ENCODE peak calls at places on chromosomes 4 and X, in six cellular contexts. E is spleen; D is K562; J is heart left ventricle; F is stomach; C is CD4-positive, CD25-positive, alpha-beta regulatory T cell. M is an unnamed sample.

GRCh38 chr4:31461425-31461824 is 741.3 kb downstream of the PCDH7 start:
- DNase-seq in F (no peak), D (no peak), E (no peak), C (no peak), J (no peak), M (no peak)

GRCh38 chrX:153970398-153971123 is 1.1 kb downstream of the HCFC1 start:
- DNase-seq in C (peak; percentile 51), D (peak; percentile 50), E (peak; percentile 90), J (peak; percentile 52), F (no peak), M (no peak)

GRCh38 chr4:30413915-30414314 is 306.3 kb upstream of the PCDH7 start:
- DNase-seq in J (no peak), C (no peak), F (no peak), E (no peak), D (no peak), M (no peak)

GRCh38 chrX:37302569-37302968 is 46.6 kb upstream of the PRRG1 start:
- DNase-seq in E (no peak), J (no peak), C (no peak), D (no peak), F (no peak), M (peak; percentile 12)

GRCh38 chrX:140141444-140142029 is 176.2 kb upstream of the CXorf66 start:
- DNase-seq in D (peak; percentile 49), E (no peak), J (no peak), F (peak; percentile 31), C (peak; percentile 37), M (no peak)

GRCh38 chrX:137313627-137314026 is 252.3 kb upstream of the ZIC3 start:
- DNase-seq in J (no peak), E (no peak), F (no peak), C (peak; percentile 8), D (no peak), M (no peak)

GRCh38 chrX:140439455-140439854 is 65.4 kb downstream of the SOX3 start:
- DNase-seq in J (peak; percentile 34), C (no peak), D (no peak), E (peak; percentile 74), F (peak; percentile 48), M (no peak)

GRCh38 chr4:16227462-16227868 is 1.2 kb upstream of the TAPT1 start:
- DNase-seq in E (peak; percentile 82), F (peak; percentile 40), J (peak; percentile 63), D (no peak), C (no peak), M (peak; percentile 47)

GRCh38 chr4:158823461-158823873 is 54.6 kb downstream of the FNIP2 start:
- DNase-seq in C (no peak), E (no peak), D (no peak), J (peak; percentile 65), F (no peak), M (no peak)

GRCh38 chrX:13432776-13433605 is 113.1 kb upstream of the ATXN3L start:
- DNase-seq in F (no peak), D (no peak), J (no peak), C (no peak), E (no peak), M (no peak)

GRCh38 chr4:100042711-100043110 is 92.6 kb upstream of the H2AZ1 start:
- DNase-seq in F (no peak), D (no peak), E (no peak), C (no peak), J (no peak), M (no peak)

GRCh38 chrX:63503541-63503940 is 152.4 kb upstream of the SPIN4 start:
- DNase-seq in E (no peak), D (no peak), C (no peak), F (no peak), J (no peak), M (no peak)

GRCh38 chr4:73653695-73654106 is 33.5 kb upstream of the RASSF6 start:
- DNase-seq in C (peak; percentile 64), F (peak; percentile 81), J (no peak), D (peak; percentile 71), E (no peak), M (no peak)

GRCh38 chrX:112368371-112368770 is 285.8 kb upstream of the TRPC5 start:
- DNase-seq in C (no peak), F (no peak), E (no peak), D (no peak), J (no peak), M (no peak)

GRCh38 chrX:7987160-7987992 is 60.2 kb upstream of the PNPLA4 start:
- DNase-seq in C (no peak), E (no peak), D (no peak), J (no peak), F (no peak), M (no peak)

GRCh38 chrX:10922841-10923240 is 188.3 kb upstream of the HCCS start:
- DNase-seq in C (no peak), E (no peak), F (no peak), D (no peak), J (no peak), M (no peak)

GRCh38 chr4:37990731-37991130 is 30.5 kb downstream of the PTTG2 start:
- DNase-seq in E (no peak), F (no peak), J (no peak), C (no peak), D (no peak), M (no peak)
- H3K27ac ChIP-seq in E (peak overlapping the region; percentile 78), F (peak overlapping the region; percentile 72), J (peak overlapping the region; percentile 84), C (no peak overlapping the region), D (no peak overlapping the region), M (peak overlapping the region; percentile 80)

DNA sequence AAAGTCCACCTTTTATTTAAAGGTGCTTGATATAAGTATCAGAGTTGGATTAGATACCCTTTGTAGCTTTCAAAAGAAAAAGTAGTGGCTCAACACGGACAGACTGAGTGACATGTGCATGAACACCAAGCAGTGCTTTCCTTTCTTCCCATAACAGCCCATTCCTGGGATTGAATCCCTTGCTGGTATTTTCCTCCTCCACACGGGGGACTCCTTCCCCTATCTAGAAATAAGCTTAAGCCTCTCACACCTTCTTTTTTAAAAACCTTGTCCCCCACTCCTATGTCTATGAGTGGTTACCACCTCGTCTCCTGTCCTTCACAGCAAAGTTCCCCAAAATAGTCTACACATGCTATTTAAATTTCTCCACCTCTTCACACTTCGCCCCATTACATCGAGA is 5.1 kb downstream of the AP1S2 start:
- DNase-seq in C (no peak), F (no peak), J (no peak), E (no peak), D (peak; percentile 9), M (no peak)
- H3K36me3 ChIP-seq in C (peaks cover 15% of the 10 kb centered on the region), F (no peaks in the 10 kb centered on the region), J (no peaks in the 10 kb centered on the region), E (no peaks in the 10 kb centered on the region), D (peaks cover 45% of the 10 kb centered on the region), M (peaks cover 6% of the 10 kb centered on the region)

GRCh38 chr4:1045193-1045594 is 33.8 kb downstream of the FGFRL1 start:
- DNase-seq in J (peak; percentile 19), D (no peak), C (peak; percentile 16), F (no peak), E (peak; percentile 47), M (peak; percentile 7)

GRCh38 chr4:1043162-1043561 is 31.7 kb downstream of the FGFRL1 start:
- DNase-seq in J (no peak), C (no peak), E (no peak), D (no peak), F (no peak), M (no peak)

GRCh38 chr4:1042352-1043025 is 31.1 kb downstream of the FGFRL1 start:
- DNase-seq in F (no peak), E (no peak), D (no peak), C (no peak), J (peak; percentile 17), M (no peak)

GRCh38 chr4:1044469-1045192 is 33.2 kb downstream of the FGFRL1 start:
- DNase-seq in D (no peak), J (peak; percentile 29), E (peak; percentile 57), F (no peak), C (no peak), M (no peak)

GRCh38 chr4:1043658-1044468 is 32.4 kb downstream of the FGFRL1 start:
- DNase-seq in D (peak; percentile 96), C (no peak), J (peak; percentile 94), F (peak; percentile 77), E (peak; percentile 72), M (peak; percentile 82)
- H3K4me1 ChIP-seq in D (peaks cover 50% of the 10 kb centered on the region), C (no peaks in the 10 kb centered on the region), J (peaks cover 9% of the 10 kb centered on the region), F (peaks cover 77% of the 10 kb centered on the region), E (peaks cover 24% of the 10 kb centered on the region), M (peaks cover 25% of the 10 kb centered on the region)

GRCh38 chr4:48016141-48017107 is at the start of the genes CNGA1 and NIPAL1:
- DNase-seq in F (peak; percentile 90), E (peak; percentile 91), D (peak; percentile 94), J (peak; percentile 76), C (peak; percentile 44), M (peak; percentile 66)
- H3K27ac ChIP-seq in F (peak within 1 kb of the TSS; percentile 82), E (peak within 1 kb of the TSS; percentile 46), D (no peak within 1 kb of the TSS), J (peak within 1 kb of the TSS; percentile 49), C (no peak within 1 kb of the TSS), M (peak within 1 kb of the TSS; percentile 57)

GRCh38 chr4:168257663-168258235 is 60.8 kb downstream of the DDX60 start:
- DNase-seq in J (no peak), C (no peak), D (no peak), F (no peak), E (no peak), M (no peak)

GRCh38 chr4:168259096-168259495 is 59.5 kb downstream of the DDX60 start:
- DNase-seq in F (no peak), D (no peak), J (no peak), E (no peak), C (no peak), M (no peak)

GRCh38 chr4:168264903-168265302 is 53.6 kb downstream of the DDX60 start:
- DNase-seq in E (no peak), F (no peak), D (no peak), J (peak; percentile 79), C (no peak), M (no peak)

GRCh38 chr4:168265327-168265726 is 53.2 kb downstream of the DDX60 start:
- DNase-seq in D (no peak), C (no peak), F (no peak), E (no peak), J (no peak), M (no peak)

GRCh38 chr4:168263039-168263438 is 55.5 kb downstream of the DDX60 start:
- DNase-seq in C (no peak), F (no peak), E (no peak), J (no peak), D (no peak), M (no peak)
- H3K36me3 ChIP-seq in C (peaks cover 52% of the 10 kb centered on the region), F (no peaks in the 10 kb centered on the region), E (peaks cover 55% of the 10 kb centered on the region), J (peaks cover 3% of the 10 kb centered on the region), D (no peaks in the 10 kb centered on the region), M (peaks cover 48% of the 10 kb centered on the region)

M was measured in left ventricle myocardium inferior.